ENCODE peak calls at places on chromosome 22, in five cellular contexts. R, W, K, J and H are unnamed samples.

GRCh38 chr22:17706947-17707346 is 67.3 kb downstream of the BID start:
- DNase-seq in J (no peak), W (no peak), K (no peak), R (no peak), H (no peak)

GRCh38 chr22:27405672-27406388 is 395.7 kb downstream of the MN1 start:
- DNase-seq in K (peak; percentile 80), W (peak; percentile 50), R (peak; percentile 18), J (no peak), H (no peak)

GRCh38 chr22:47888807-47889206 is 1126.4 kb downstream of the TBC1D22A start:
- DNase-seq in J (no peak), K (no peak), W (no peak), R (no peak), H (no peak)

GRCh38 chr22:31490496-31490925 is 869 bp upstream of the EIF4ENIF1 start:
- DNase-seq in R (peak; percentile 22), K (peak; percentile 51), W (peak; percentile 72), J (peak; percentile 39), H (peak; percentile 46)

GRCh38 chr22:37022483-37023337 is 3.2 kb downstream of the MPST start:
- DNase-seq in K (no peak), R (no peak), W (no peak), J (no peak), H (no peak)

GRCh38 chr22:31790240-31790639 is 36.4 kb downstream of the DEPDC5 start:
- DNase-seq in W (no peak), J (no peak), R (no peak), K (no peak), H (no peak)

GRCh38 chr22:45208993-45209838 is 31.5 kb downstream of the KIAA0930 start:
- DNase-seq in R (no peak), W (peak; percentile 93), K (no peak), J (no peak), H (no peak)

GRCh38 chr22:30705710-30706651 is 11.3 kb downstream of the OSBP2 start:
- DNase-seq in W (peak; percentile 84), K (no peak), J (peak; percentile 7), R (peak; percentile 70), H (no peak)

GRCh38 chr22:20607157-20607907 is 99.9 kb downstream of the MED15 start:
- DNase-seq in W (no peak), R (no peak), J (no peak), K (no peak), H (no peak)

GRCh38 chr22:45212992-45213751 is 27.5 kb downstream of the KIAA0930 start:
- DNase-seq in K (peak; percentile 73), R (no peak), W (peak; percentile 87), J (no peak), H (no peak)

GRCh38 chr22:35315141-35315854 is 15.6 kb downstream of the TOM1 start:
- DNase-seq in R (no peak), W (no peak), J (no peak), K (no peak), H (no peak)

GRCh38 chr22:39270280-39270679 is 25.5 kb upstream of the PDGFB start:
- DNase-seq in W (no peak), K (no peak), J (no peak), R (no peak), H (no peak)